ENCODE peak calls at places on chromosomes 12 and 14, in four cellular contexts. K, U, I and E are unnamed samples.

GRCh38 chr14:25833341-25834121 is 764.3 kb downstream of the NOVA1 start:
- DNase-seq in K (peak), U (peak), I (peak), E (peak)

GRCh38 chr12:3313655-3314305 is 177.2 kb upstream of the PRMT8 start:
- DNase-seq in K (no peak), U (peak), I (peak), E (no peak)

GRCh38 chr12:75481013-75481705 is 604 bp downstream of the GLIPR1 start:
- DNase-seq in K (no peak), U (no peak), I (no peak), E (no peak)

GRCh38 chr12:121992059-121992879 is 29.4 kb upstream of the BCL7A start:
- DNase-seq in K (peak), U (peak), I (no peak), E (no peak)

GRCh38 chr12:116708826-116709756 is 28.8 kb downstream of the SPRING1 start:
- DNase-seq in K (peak), U (peak), I (no peak), E (peak)

GRCh38 chr12:72467985-72468384 is 195.8 kb downstream of the TRHDE start:
- DNase-seq in K (no peak), U (no peak), I (no peak), E (no peak)

GRCh38 chr12:26748741-26749431 is 84.1 kb downstream of the ITPR2 start:
- DNase-seq in K (no peak), U (peak), I (no peak), E (no peak)

GRCh38 chr12:25135531-25136154 is 59.3 kb downstream of the DNAI7 start:
- DNase-seq in K (peak), U (peak), I (no peak), E (no peak)

GRCh38 chr12:39272934-39273770 is 169.8 kb downstream of the KIF21A start:
- DNase-seq in K (peak), U (peak), I (no peak), E (peak)

GRCh38 chr12:120241561-120242274 is 23.8 kb downstream of the PXN start:
- DNase-seq in K (no peak), U (no peak), I (no peak), E (no peak)

GRCh38 chr12:119341988-119342387 is 7.5 kb downstream of the CCDC60 start:
- DNase-seq in K (no peak), U (no peak), I (no peak), E (no peak)

GRCh38 chr14:53999061-53999488 is 42.5 kb upstream of the BMP4 start:
- DNase-seq in K (peak), U (peak), I (no peak), E (no peak)

GRCh38 chr12:124184456-124184855 is 110.4 kb upstream of the RFLNA start:
- DNase-seq in K (peak), U (no peak), I (no peak), E (no peak)

GRCh38 chr12:53722450-53723041 is 4.7 kb downstream of the CALCOCO1 start:
- DNase-seq in K (no peak), U (no peak), I (no peak), E (no peak)

GRCh38 chr12:58487280-58488141 is 432.8 kb downstream of the LRIG3 start:
- DNase-seq in K (no peak), U (no peak), I (no peak), E (no peak)

GRCh38 chr12:92987362-92987761 is 58.3 kb upstream of the EEA1 start:
- DNase-seq in K (peak), U (peak), I (no peak), E (peak)

GRCh38 chr12:15278816-15279658 is 43.3 kb upstream of the PTPRO start:
- DNase-seq in K (peak), U (peak), I (no peak), E (peak)

GRCh38 chr12:115879354-115879753 is 398.1 kb downstream of the MED13L start:
- DNase-seq in K (no peak), U (no peak), I (no peak), E (no peak)

GRCh38 chr12:22543246-22544037 is 900 bp downstream of the C2CD5 start:
- DNase-seq in K (peak), U (no peak), I (peak), E (peak)

GRCh38 chr12:52042706-52043385 is 8.4 kb upstream of the NR4A1 start:
- DNase-seq in K (no peak), U (no peak), I (no peak), E (no peak)

GRCh38 chr14:58100735-58101368 is 51.2 kb downstream of the ARMH4 start:
- DNase-seq in K (no peak), U (no peak), I (no peak), E (no peak)

GRCh38 chr14:99287269-99287942 is 15.4 kb upstream of the BCL11B start:
- DNase-seq in K (no peak), U (no peak), I (no peak), E (no peak)

GRCh38 chr12:66733321-66733720 is 54.4 kb upstream of the GRIP1 start:
- DNase-seq in K (no peak), U (no peak), I (no peak), E (no peak)

GRCh38 chr14:58923751-58924405 is 264.6 kb upstream of the DAAM1 start:
- DNase-seq in K (no peak), U (no peak), I (no peak), E (no peak)

GRCh38 chr12:109287181-109287580 is 21.9 kb downstream of the FOXN4 start:
- DNase-seq in K (no peak), U (no peak), I (no peak), E (no peak)

GRCh38 chr12:19404232-19404880 is 34.9 kb upstream of the AEBP2 start:
- DNase-seq in K (no peak), U (no peak), I (no peak), E (no peak)

GRCh38 chr12:104022816-104023215 is 27.2 kb downstream of the GLT8D2 start:
- DNase-seq in K (no peak), U (no peak), I (no peak), E (no peak)

GRCh38 chr14:29895591-29896043 is 32.0 kb downstream of the PRKD1 start:
- DNase-seq in K (no peak), U (no peak), I (no peak), E (peak)

GRCh38 chr14:51035611-51036192 is 59.2 kb downstream of the TRIM9 start:
- DNase-seq in K (no peak), U (no peak), I (no peak), E (no peak)

GRCh38 chr12:127899981-127900380 is 367.0 kb upstream of the TMEM132C start:
- DNase-seq in K (peak), U (no peak), I (no peak), E (no peak)

GRCh38 chr12:127267128-127267527 is 999.8 kb upstream of the TMEM132C start:
- DNase-seq in K (no peak), U (no peak), I (no peak), E (no peak)

GRCh38 chr12:22231836-22232235 is 102.7 kb downstream of the ST8SIA1 start:
- DNase-seq in K (no peak), U (peak), I (no peak), E (no peak)

GRCh38 chr14:104878582-104878981 is 13.5 kb downstream of the CEP170B start:
- DNase-seq in K (no peak), U (no peak), I (peak), E (no peak)

GRCh38 chr14:94447986-94448808 is 4.4 kb downstream of the SERPINA11 start:
- DNase-seq in K (no peak), U (peak), I (no peak), E (peak)

GRCh38 chr14:54216827-54217226 is 180.0 kb upstream of the CDKN3 start:
- DNase-seq in K (no peak), U (no peak), I (no peak), E (no peak)

GRCh38 chr14:58947816-58948440 is 240.5 kb upstream of the DAAM1 start:
- DNase-seq in K (no peak), U (no peak), I (peak), E (no peak)

DNA sequence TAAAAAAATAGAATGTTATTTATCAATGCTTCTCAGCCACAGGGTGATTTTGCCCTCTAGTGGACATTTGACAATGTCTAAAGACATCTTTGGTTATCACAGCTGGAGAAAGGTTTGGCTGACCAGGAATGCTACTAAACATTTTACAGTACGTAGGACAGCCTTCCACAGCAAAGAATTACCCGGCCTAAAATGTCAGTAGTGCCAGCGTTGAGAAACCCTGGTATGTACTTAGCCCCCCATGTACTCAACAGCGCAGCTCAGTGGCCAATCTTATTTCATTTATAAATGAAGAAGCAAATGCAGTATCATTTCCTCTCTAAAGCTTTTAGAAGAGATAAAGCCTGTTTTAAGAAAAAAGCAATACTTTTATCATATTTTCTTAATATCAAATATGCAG is 5.8 kb downstream of the MARK3 start:
- DNase-seq in K (peak), U (peak), I (no peak), E (no peak)
- TF ChIP-seq CTCF in K (peak), U (peak), I (peak), E (peak)

DNA sequence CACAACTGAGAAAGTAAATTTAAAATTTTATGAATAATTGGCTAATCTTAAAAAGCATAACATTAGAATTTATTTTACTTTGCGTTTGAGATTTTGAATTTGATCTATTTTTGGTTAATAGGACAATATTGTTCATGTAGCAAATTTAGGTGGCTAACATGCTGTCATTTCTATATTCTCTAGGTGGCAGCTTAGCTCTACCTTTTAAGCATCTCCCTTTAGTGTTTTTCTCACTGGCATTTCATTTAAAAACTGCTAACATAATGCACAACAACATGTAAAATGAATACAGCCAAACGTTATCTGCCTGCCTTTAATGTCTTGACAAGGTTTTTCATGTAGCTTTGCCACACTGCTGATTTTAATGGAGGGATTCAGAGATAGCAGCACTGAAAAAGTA is 272.3 kb upstream of the FBXO33 start:
- DNase-seq in K (no peak), U (no peak), I (no peak), E (no peak)
- TF ChIP-seq CTCF in K (no peak), U (no peak), I (no peak), E (no peak)

DNA sequence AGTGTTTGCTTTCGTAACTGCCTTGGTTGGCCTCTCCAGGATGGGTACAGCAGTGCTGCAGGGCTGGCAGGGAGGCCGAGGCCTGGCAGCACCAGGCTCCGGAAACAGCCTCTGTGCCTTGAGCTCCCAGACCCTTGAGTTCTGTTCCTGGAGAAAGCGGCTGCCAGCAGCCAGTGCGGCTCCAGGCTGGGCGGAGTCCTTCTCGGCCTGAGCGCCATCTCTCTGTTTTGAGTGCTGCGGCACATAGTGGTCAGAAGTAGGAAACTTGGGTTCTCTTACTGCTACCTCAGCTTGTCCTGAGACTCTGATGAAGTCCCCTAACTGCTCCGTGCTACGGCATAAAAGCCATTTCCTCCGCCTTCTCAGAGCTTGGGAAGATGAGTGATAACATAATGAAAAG is 65.9 kb downstream of the KCNA1 start:
- DNase-seq in K (peak), U (no peak), I (no peak), E (no peak)
- TF ChIP-seq CTCF in K (no peak), U (no peak), I (no peak), E (no peak)

GRCh38 chr12:63849641-63850040 is 5.1 kb downstream of the SRGAP1 start:
- DNase-seq in K (no peak), U (no peak), I (no peak), E (no peak)
- TF ChIP-seq CTCF in K (no peak), U (no peak), I (no peak), E (no peak)

GRCh38 chr12:24014853-24015590 is 65.6 kb upstream of the SOX5 start:
- DNase-seq in K (no peak), U (no peak), I (no peak), E (no peak)
- TF ChIP-seq CTCF in K (no peak), U (no peak), I (no peak), E (no peak)

DNA sequence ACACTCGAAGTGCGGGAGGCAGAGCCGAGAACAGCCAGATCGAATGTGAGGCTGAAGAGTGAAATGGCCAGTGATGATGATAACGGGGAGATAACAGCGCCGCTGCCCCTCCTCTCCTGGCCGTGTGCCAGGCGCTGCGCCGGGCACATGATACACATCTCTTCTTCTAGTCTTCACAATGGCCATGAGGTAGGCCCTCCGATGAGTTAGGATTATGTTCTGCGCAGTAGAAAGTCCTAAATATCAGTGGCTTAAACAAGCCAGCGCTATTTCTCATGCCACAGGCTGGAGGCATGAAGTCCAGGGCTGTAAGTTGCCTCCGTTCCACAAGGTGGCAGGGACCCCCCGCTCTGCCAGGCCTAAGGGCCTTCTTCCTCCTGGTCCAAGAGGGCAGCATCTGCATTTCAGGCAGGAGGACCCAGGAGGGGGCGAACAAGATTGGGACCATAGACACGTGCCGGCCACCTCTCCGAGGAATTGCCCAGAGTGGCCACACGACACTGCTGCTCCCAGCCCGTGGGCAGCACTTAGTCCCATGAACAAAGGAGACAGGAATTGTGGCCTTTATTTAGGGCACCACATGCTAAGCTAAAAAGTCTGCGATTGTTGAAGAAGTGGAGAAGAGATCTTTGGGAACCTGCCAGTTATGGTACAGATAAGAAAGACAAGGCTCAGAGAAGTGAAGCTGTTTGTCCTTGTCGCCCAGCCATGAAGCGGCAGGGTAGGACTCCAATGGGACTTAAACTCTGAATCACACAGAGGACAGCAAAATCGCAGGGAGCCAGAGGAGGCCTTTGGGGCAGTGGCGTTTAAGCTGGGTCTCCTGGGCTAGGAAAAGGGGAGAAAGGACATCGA is 10.9 kb upstream of the HVCN1 start:
- DNase-seq in K (no peak), U (no peak), I (no peak), E (no peak)
- TF ChIP-seq CTCF in K (no peak), U (no peak), I (no peak), E (no peak)